ENCODE peak calls at places on chromosomes 5 and 9, in six cellular contexts. T is dorsolateral prefrontal cortex, I is cardiac muscle cell, E is spleen, X is Calu3, S is GM13976. Q is an unnamed sample.

GRCh38 chr5:34639852-34640626 is 16.1 kb upstream of the RAI14 start:
- DNase-seq in S (no peak), X (no peak), I (peak; percentile 59), T (no peak), E (no peak), Q (no peak)

GRCh38 chr9:114694146-114694545 is 12.2 kb upstream of the TEX48 start:
- DNase-seq in T (no peak), S (no peak), X (no peak), E (no peak), I (no peak), Q (no peak)

GRCh38 chr5:127872494-127872893 is 169.3 kb downstream of the CCDC192 start:
- DNase-seq in E (no peak), X (no peak), S (no peak), T (no peak), I (peak; percentile 26), Q (no peak)

GRCh38 chr9:118651511-118651910 is 717.7 kb downstream of the BRINP1 start:
- DNase-seq in E (no peak), S (no peak), T (no peak), X (no peak), I (no peak), Q (no peak)

GRCh38 chr5:108387756-108388155 is 5.9 kb upstream of the FBXL17 start:
- DNase-seq in X (no peak), T (no peak), S (no peak), I (no peak), E (no peak), Q (no peak)

GRCh38 chr5:1048861-1049838 is 40.5 kb downstream of the NKD2 start:
- DNase-seq in T (peak; percentile 16), S (no peak), E (no peak), I (no peak), X (no peak), Q (peak; percentile 81)

GRCh38 chr9:137247916-137248175 is 3.2 kb upstream of the STPG3 start:
- DNase-seq in E (no peak), X (no peak), S (no peak), T (no peak), I (no peak), Q (no peak)

GRCh38 chr5:98510601-98511000 is 262.9 kb upstream of the RGMB start:
- DNase-seq in X (no peak), S (no peak), T (no peak), E (no peak), I (no peak), Q (no peak)

GRCh38 chr9:14542071-14542470 is 151.2 kb downstream of the ZDHHC21 start:
- DNase-seq in E (no peak), T (no peak), S (no peak), I (no peak), X (no peak), Q (no peak)

GRCh38 chr5:139272471-139273321 is 20.8 kb upstream of the MATR3 start:
- DNase-seq in X (peak; percentile 65), E (no peak), S (no peak), I (peak; percentile 34), T (no peak), Q (no peak)

GRCh38 chr5:139273322-139273571 is 20.3 kb upstream of the MATR3 start:
- DNase-seq in T (no peak), I (no peak), S (peak; percentile 55), X (no peak), E (peak; percentile 76), Q (no peak)

GRCh38 chr5:139275536-139276297 is 17.8 kb upstream of the MATR3 start:
- DNase-seq in E (no peak), T (no peak), I (no peak), S (no peak), X (no peak), Q (no peak)

GRCh38 chr5:139271201-139272027 is 22.1 kb upstream of the MATR3 start:
- DNase-seq in I (peak; percentile 93), T (no peak), X (no peak), S (no peak), E (no peak), Q (no peak)

DNA sequence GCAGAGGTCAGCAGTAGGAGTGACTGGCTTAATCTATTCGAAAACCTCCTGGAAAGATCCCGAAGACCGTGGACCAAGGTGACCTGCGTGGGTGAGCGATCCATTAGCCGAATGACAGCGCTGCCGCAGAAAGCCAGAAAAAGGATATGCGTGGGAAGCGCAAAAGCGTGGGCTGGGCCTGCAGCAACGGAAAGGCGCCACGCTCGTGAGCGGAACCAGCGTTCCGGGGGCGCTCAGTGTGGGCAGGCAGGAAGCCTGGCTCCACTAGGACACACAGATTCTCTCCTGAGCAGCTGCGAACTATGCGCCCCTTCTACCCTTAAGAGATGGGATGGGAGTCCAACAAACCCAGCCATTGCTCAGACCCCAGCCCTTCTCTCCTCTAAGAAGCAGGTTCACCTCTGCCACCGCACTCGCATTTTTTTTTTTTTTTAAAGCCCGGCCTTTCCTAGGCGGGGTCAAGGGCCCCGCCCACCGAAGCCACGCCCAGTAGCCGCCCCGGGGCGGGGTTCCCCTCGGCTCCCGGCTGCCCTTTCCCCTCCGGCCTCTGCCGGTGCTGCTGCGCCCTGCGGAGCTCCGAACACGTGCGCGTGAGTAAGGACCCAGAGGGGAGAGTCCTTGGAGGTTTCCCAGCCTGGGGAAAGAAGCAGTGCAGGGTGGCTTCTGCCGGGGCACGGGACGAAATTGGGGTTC is 19.8 kb upstream of the MATR3 start:
- DNase-seq in S (peak; percentile 97), X (peak; percentile 96), T (peak; percentile 76), I (peak; percentile 91), E (peak; percentile 97), Q (no peak)
- TF ChIP-seq CTCF in S (no peak), X (no peak), T (peak; percentile 31), I (no peak), E (peak; percentile 36), Q (peak; percentile 27)

DNA sequence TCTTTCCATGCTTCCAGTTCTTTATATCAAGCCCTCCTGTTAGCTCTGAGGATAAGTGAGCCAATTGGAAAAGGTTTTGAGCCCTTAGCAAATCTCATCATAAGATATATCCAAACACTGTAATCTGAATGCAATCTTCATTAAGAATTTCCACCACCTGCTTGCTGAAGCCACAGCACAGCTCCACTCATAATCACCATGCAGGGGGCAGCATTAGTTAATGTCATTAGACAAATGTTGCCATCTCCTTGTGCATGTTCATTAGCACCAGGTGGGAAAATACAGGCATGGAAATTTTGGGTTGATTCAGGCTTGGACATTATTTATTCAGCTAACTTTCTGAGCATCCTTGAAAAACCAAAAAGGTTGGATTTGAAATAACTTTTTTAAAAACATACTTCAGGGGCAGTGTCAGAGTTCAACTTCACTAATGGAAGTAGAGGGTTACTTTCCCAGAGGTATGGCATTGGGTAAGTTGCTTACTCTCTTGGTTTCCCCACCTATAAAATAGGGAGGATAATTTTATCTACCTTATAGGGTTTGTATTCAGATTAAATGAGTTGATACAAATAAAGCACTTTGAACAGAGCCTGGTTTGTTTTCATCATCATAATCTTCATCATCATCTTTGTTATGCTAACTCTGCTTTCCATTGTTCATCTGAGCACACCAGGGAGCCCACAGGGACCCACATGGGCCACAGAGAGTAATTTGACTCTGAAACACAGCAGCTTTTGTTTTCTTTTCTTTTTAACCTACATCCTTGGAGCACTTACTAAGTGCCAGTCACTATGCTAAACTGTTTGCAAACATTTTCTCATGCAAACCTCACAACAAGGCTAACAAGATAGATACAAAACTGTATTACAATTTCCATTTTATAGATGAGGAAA is 179.0 kb upstream of the SLC24A2 start:
- DNase-seq in E (no peak), S (no peak), T (no peak), I (no peak), X (no peak), Q (no peak)
- TF ChIP-seq CTCF in E (no peak), S (no peak), T (no peak), I (no peak), X (no peak), Q (no peak)

GRCh38 chr9:94588681-94589080 is 4.9 kb downstream of the FBP2 start:
- DNase-seq in S (no peak), T (no peak), E (no peak), I (no peak), X (no peak), Q (no peak)
- TF ChIP-seq CTCF in S (no peak), T (no peak), E (no peak), I (no peak), X (no peak), Q (no peak)

GRCh38 chr5:110267714-110268113 is 458.8 kb downstream of the TMEM232 start:
- DNase-seq in E (no peak), X (no peak), T (no peak), S (no peak), I (no peak), Q (no peak)
- TF ChIP-seq CTCF in E (no peak), X (no peak), T (no peak), S (no peak), I (no peak), Q (peak; percentile 27)

DNA sequence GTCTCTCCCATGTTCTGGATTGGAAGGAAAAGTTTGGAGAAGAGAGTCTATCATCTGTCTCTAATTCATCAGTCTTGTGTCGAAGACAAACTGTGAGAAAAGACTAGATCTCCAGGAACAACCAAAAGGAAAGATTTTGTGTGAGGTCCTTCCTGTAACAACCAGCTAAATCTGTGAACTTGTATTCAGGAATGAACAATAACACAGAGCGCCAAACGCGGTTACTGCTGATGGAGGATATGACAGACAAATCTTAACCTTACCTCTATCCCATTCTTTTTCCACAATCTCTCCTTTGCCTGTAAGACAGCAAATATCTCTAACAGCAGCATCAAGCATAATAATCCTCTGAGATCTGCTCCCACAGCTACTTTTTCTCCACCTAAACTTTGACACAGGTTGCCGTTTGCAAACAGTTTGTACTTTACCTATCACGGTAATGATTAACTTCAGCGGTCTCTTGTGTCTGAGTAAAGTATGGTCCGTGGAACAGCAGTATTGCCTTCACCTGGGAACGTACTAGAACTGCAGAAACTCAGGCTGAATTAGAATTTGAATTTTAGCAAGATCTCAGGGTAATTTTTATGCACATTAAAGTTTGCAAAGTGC is 387.6 kb downstream of the ELAVL2 start:
- DNase-seq in I (no peak), X (no peak), T (no peak), E (no peak), S (no peak), Q (no peak)
- TF ChIP-seq CTCF in I (no peak), X (no peak), T (no peak), E (no peak), S (no peak), Q (no peak)

GRCh38 chr9:121269888-121270254 is 1.9 kb downstream of the GSN start:
- DNase-seq in E (no peak), I (no peak), S (no peak), T (no peak), X (no peak), Q (no peak)
- TF ChIP-seq CTCF in E (no peak), I (no peak), S (no peak), T (no peak), X (no peak), Q (no peak)

GRCh38 chr9:20529837-20530236 is 92.5 kb downstream of the MLLT3 start:
- DNase-seq in S (no peak), T (no peak), I (no peak), E (no peak), X (no peak), Q (no peak)

GRCh38 chr9:20526500-20527319 is 95.6 kb downstream of the MLLT3 start:
- DNase-seq in I (peak; percentile 21), S (no peak), T (no peak), X (no peak), E (no peak), Q (no peak)

GRCh38 chr9:20528253-20528652 is 94.0 kb downstream of the MLLT3 start:
- DNase-seq in T (no peak), E (no peak), S (no peak), X (no peak), I (no peak), Q (no peak)

GRCh38 chr9:20524776-20525175 is 97.5 kb downstream of the MLLT3 start:
- DNase-seq in X (peak; percentile 9), T (no peak), I (no peak), E (no peak), S (no peak), Q (no peak)
- TF ChIP-seq CTCF in X (no peak), T (no peak), I (peak; percentile 31), E (no peak), S (peak; percentile 16), Q (peak; percentile 48)

GRCh38 chr9:36793277-36793676 is 220.6 kb downstream of the MELK start:
- DNase-seq in T (no peak), E (no peak), S (no peak), X (no peak), I (no peak), Q (no peak)
- TF ChIP-seq CTCF in T (no peak), E (no peak), S (no peak), X (no peak), I (peak; percentile 24), Q (peak; percentile 58)